ENCODE peak calls at places on chromosomes 13 and 19, in ten cellular contexts. S is amygdala; X is activated naive CD8-positive, alpha-beta T cell treated with anti-CD3 and anti-CD28 coated beads, Interleukin-2, amount 50 U/mL, for 24 hours; B is stimulated activated CD4-positive, alpha-beta T cell treated with anti-CD3 and anti-CD28 coated beads, TNF-alpha, amount 100 ng/mL, for 48 hours; C is stimulated activated CD8-positive, alpha-beta memory T cell treated with anti-CD3 and anti-CD28 coated beads, Interleukin-7, amount 100 ng/mL, for 4 hours; V is anterior cingulate cortex; Y is MG63; I is skeletal muscle cell; D is WTC11; O is hepatic stellate cell. R is an unnamed sample.

GRCh38 chr13:31638577-31638976 is 100.7 kb upstream of the RXFP2 start:
- DNase-seq in S (no peak), X (no peak), B (no peak), C (no peak), V (no peak), Y (peak; percentile 77), I (peak; percentile 72), D (no peak), O (peak; percentile 44), R (no peak)

GRCh38 chr19:39327990-39328705 is 7.5 kb upstream of the LRFN1 start:
- DNase-seq in S (peak; percentile 74), X (peak; percentile 87), B (peak; percentile 69), C (peak; percentile 59), V (peak; percentile 63), Y (peak; percentile 67), I (no peak), D (peak; percentile 95), O (peak; percentile 85), R (no peak)

GRCh38 chr13:66748712-66749111 is 481.4 kb downstream of the PCDH9 start:
- DNase-seq in S (no peak), X (no peak), B (no peak), C (no peak), V (no peak), Y (no peak), I (no peak), D (no peak), O (no peak), R (no peak)

GRCh38 chr19:5434970-5435641 is 20.1 kb upstream of the ZNRF4 start:
- DNase-seq in S (no peak), X (peak; percentile 61), B (peak; percentile 49), C (peak; percentile 40), V (no peak), Y (peak; percentile 87), I (peak; percentile 51), D (no peak), O (peak; percentile 70), R (no peak)

GRCh38 chr13:63409791-63410351 is 1994.2 kb upstream of the PCDH20 start:
- DNase-seq in S (no peak), X (no peak), B (no peak), C (no peak), V (no peak), Y (no peak), I (no peak), D (no peak), O (no peak), R (no peak)

GRCh38 chr13:24264976-24265375 is 44.4 kb upstream of the C1QTNF9 start:
- DNase-seq in S (no peak), X (peak; percentile 76), B (peak; percentile 62), C (peak; percentile 69), V (no peak), Y (no peak), I (no peak), D (no peak), O (no peak), R (no peak)

GRCh38 chr13:59424661-59425060 is 739.1 kb downstream of the DIAPH3 start:
- DNase-seq in S (no peak), X (no peak), B (no peak), C (no peak), V (no peak), Y (no peak), I (peak; percentile 13), D (no peak), O (no peak), R (no peak)

GRCh38 chr19:18418034-18418724 is 1.0 kb upstream of the SSBP4 start:
- DNase-seq in S (peak; percentile 37), X (peak; percentile 49), B (no peak), C (no peak), V (no peak), Y (no peak), I (no peak), D (peak; percentile 11), O (no peak), R (no peak)

GRCh38 chr13:106963151-106963550 is 395.2 kb upstream of the ARGLU1 start:
- DNase-seq in S (no peak), X (no peak), B (no peak), C (no peak), V (no peak), Y (no peak), I (no peak), D (no peak), O (no peak), R (no peak)

GRCh38 chr13:51444922-51445321 is 7.9 kb downstream of the INTS6 start:
- DNase-seq in S (no peak), X (no peak), B (no peak), C (no peak), V (no peak), Y (no peak), I (no peak), D (no peak), O (no peak), R (no peak)

GRCh38 chr19:17830567-17831418 is 9.5 kb upstream of the INSL3 start:
- DNase-seq in S (peak; percentile 88), X (peak; percentile 64), B (peak; percentile 77), C (no peak), V (no peak), Y (peak; percentile 79), I (peak; percentile 35), D (peak; percentile 98), O (peak; percentile 62), R (no peak)

GRCh38 chr19:1880611-1881392 is 4.5 kb downstream of the ABHD17A start:
- DNase-seq in S (no peak), X (no peak), B (no peak), C (no peak), V (no peak), Y (no peak), I (no peak), D (no peak), O (no peak), R (no peak)

GRCh38 chr19:3821156-3821555 is 35.0 kb upstream of the MATK start:
- DNase-seq in S (no peak), X (no peak), B (no peak), C (no peak), V (no peak), Y (peak; percentile 39), I (no peak), D (no peak), O (no peak), R (no peak)

GRCh38 chr13:111187879-111188643 is 73.0 kb downstream of the ARHGEF7 start:
- DNase-seq in S (no peak), X (no peak), B (no peak), C (no peak), V (no peak), Y (no peak), I (no peak), D (no peak), O (peak; percentile 52), R (no peak)